ENCODE peak calls at places on chromosomes 7 and 10, in eight cellular contexts. One of them, this sample, is unnamed.

GRCh38 chr10:48608279-48608681 is 3.4 kb upstream of the ARHGAP22 start:
- DNase-seq in brain microvascular endothelial cell: no peak
- DNase-seq in RWPE1: peak; percentile 36
- DNase-seq in CD4-positive, alpha-beta memory T cell: peak; percentile 11
- DNase-seq in fibroblast of lung: no peak
- DNase-seq in aorta: no peak
- DNase-seq in psoas muscle: no peak
- DNase-seq in IMR-90: no peak
- DNase-seq in this sample: no peak

GRCh38 chr10:113893570-113893969 is 39.1 kb downstream of the NHLRC2 start:
- DNase-seq in brain microvascular endothelial cell: no peak
- DNase-seq in RWPE1: no peak
- DNase-seq in CD4-positive, alpha-beta memory T cell: no peak
- DNase-seq in fibroblast of lung: no peak
- DNase-seq in aorta: no peak
- DNase-seq in psoas muscle: no peak
- DNase-seq in IMR-90: no peak
- DNase-seq in this sample: no peak

GRCh38 chr10:17650416-17650815 is 6.5 kb downstream of the STAM start:
- DNase-seq in brain microvascular endothelial cell: no peak
- DNase-seq in RWPE1: no peak
- DNase-seq in CD4-positive, alpha-beta memory T cell: no peak
- DNase-seq in fibroblast of lung: no peak
- DNase-seq in aorta: no peak
- DNase-seq in psoas muscle: no peak
- DNase-seq in IMR-90: no peak
- DNase-seq in this sample: no peak

GRCh38 chr7:128791968-128792319 is at the start of gene CCDC136:
- DNase-seq in brain microvascular endothelial cell: no peak
- DNase-seq in RWPE1: no peak
- DNase-seq in CD4-positive, alpha-beta memory T cell: no peak
- DNase-seq in fibroblast of lung: peak; percentile 16
- DNase-seq in aorta: no peak
- DNase-seq in psoas muscle: no peak
- DNase-seq in IMR-90: peak; percentile 27
- DNase-seq in this sample: no peak

GRCh38 chr10:129863231-129863663 is 100.8 kb downstream of the EBF3 start:
- DNase-seq in brain microvascular endothelial cell: no peak
- DNase-seq in RWPE1: no peak
- DNase-seq in CD4-positive, alpha-beta memory T cell: no peak
- DNase-seq in fibroblast of lung: no peak
- DNase-seq in aorta: peak; percentile 63
- DNase-seq in psoas muscle: peak; percentile 47
- DNase-seq in IMR-90: no peak
- DNase-seq in this sample: peak; percentile 46

GRCh38 chr7:30880090-30880704 is 31.5 kb upstream of the AQP1 start:
- DNase-seq in brain microvascular endothelial cell: no peak
- DNase-seq in RWPE1: no peak
- DNase-seq in CD4-positive, alpha-beta memory T cell: no peak
- DNase-seq in fibroblast of lung: peak; percentile 40
- DNase-seq in aorta: no peak
- DNase-seq in psoas muscle: no peak
- DNase-seq in IMR-90: no peak
- DNase-seq in this sample: no peak

GRCh38 chr7:151115121-151115835 is 29.0 kb downstream of the AGAP3 start:
- DNase-seq in brain microvascular endothelial cell: no peak
- DNase-seq in RWPE1: no peak
- DNase-seq in CD4-positive, alpha-beta memory T cell: peak; percentile 25
- DNase-seq in fibroblast of lung: peak; percentile 41
- DNase-seq in aorta: no peak
- DNase-seq in psoas muscle: no peak
- DNase-seq in IMR-90: peak; percentile 28
- DNase-seq in this sample: no peak

GRCh38 chr10:103278862-103279298 is 1.9 kb downstream of the INA start:
- DNase-seq in brain microvascular endothelial cell: peak; percentile 24
- DNase-seq in RWPE1: peak; percentile 48
- DNase-seq in CD4-positive, alpha-beta memory T cell: peak; percentile 29
- DNase-seq in fibroblast of lung: peak; percentile 39
- DNase-seq in aorta: peak; percentile 88
- DNase-seq in psoas muscle: peak; percentile 65
- DNase-seq in IMR-90: peak; percentile 55
- DNase-seq in this sample: no peak

GRCh38 chr10:124221356-124222297 is 128.2 kb upstream of the CHST15 start:
- DNase-seq in brain microvascular endothelial cell: peak; percentile 15
- DNase-seq in RWPE1: no peak
- DNase-seq in CD4-positive, alpha-beta memory T cell: no peak
- DNase-seq in fibroblast of lung: peak; percentile 72
- DNase-seq in aorta: peak; percentile 57
- DNase-seq in psoas muscle: peak; percentile 15
- DNase-seq in IMR-90: no peak
- DNase-seq in this sample: no peak

GRCh38 chr10:33335800-33336605 is 1.5 kb upstream of the NRP1 start:
- DNase-seq in brain microvascular endothelial cell: peak; percentile 39
- DNase-seq in RWPE1: peak; percentile 50
- DNase-seq in CD4-positive, alpha-beta memory T cell: no peak
- DNase-seq in fibroblast of lung: peak; percentile 64
- DNase-seq in aorta: peak; percentile 86
- DNase-seq in psoas muscle: peak; percentile 82
- DNase-seq in IMR-90: peak; percentile 44
- DNase-seq in this sample: peak; percentile 84

GRCh38 chr10:33333260-33334169 is 952 bp downstream of the NRP1 start:
- DNase-seq in brain microvascular endothelial cell: peak; percentile 29
- DNase-seq in RWPE1: peak; percentile 44
- DNase-seq in CD4-positive, alpha-beta memory T cell: peak; percentile 37
- DNase-seq in fibroblast of lung: peak; percentile 34
- DNase-seq in aorta: no peak
- DNase-seq in psoas muscle: no peak
- DNase-seq in IMR-90: no peak
- DNase-seq in this sample: no peak

GRCh38 chr10:33335550-33335799 is 1.0 kb upstream of the NRP1 start:
- DNase-seq in brain microvascular endothelial cell: no peak
- DNase-seq in RWPE1: peak; percentile 36
- DNase-seq in CD4-positive, alpha-beta memory T cell: no peak
- DNase-seq in fibroblast of lung: no peak
- DNase-seq in aorta: no peak
- DNase-seq in psoas muscle: no peak
- DNase-seq in IMR-90: no peak
- DNase-seq in this sample: no peak

GRCh38 chr10:33334839-33335549 is 527 bp upstream of the NRP1 start:
- DNase-seq in brain microvascular endothelial cell: peak; percentile 84
- DNase-seq in RWPE1: peak; percentile 78
- DNase-seq in CD4-positive, alpha-beta memory T cell: peak; percentile 23
- DNase-seq in fibroblast of lung: peak; percentile 89
- DNase-seq in aorta: peak; percentile 92
- DNase-seq in psoas muscle: peak; percentile 86
- DNase-seq in IMR-90: peak; percentile 87
- DNase-seq in this sample: peak; percentile 90

GRCh38 chr10:33334170-33334838 is at the start of gene NRP1:
- DNase-seq in brain microvascular endothelial cell: peak; percentile 24
- DNase-seq in RWPE1: peak; percentile 40
- DNase-seq in CD4-positive, alpha-beta memory T cell: no peak
- DNase-seq in fibroblast of lung: peak; percentile 11
- DNase-seq in aorta: peak; percentile 79
- DNase-seq in psoas muscle: peak; percentile 67
- DNase-seq in IMR-90: no peak
- DNase-seq in this sample: peak; percentile 67
- H3K27ac ChIP-seq in brain microvascular endothelial cell: peak within 1 kb of the TSS; percentile 79
- H3K27ac ChIP-seq in RWPE1: peak within 1 kb of the TSS; percentile 94
- H3K27ac ChIP-seq in CD4-positive, alpha-beta memory T cell: no peak within 1 kb of the TSS
- H3K27ac ChIP-seq in fibroblast of lung: peak within 1 kb of the TSS; percentile 90
- H3K27ac ChIP-seq in aorta: peak within 1 kb of the TSS; percentile 36
- H3K27ac ChIP-seq in psoas muscle: peak within 1 kb of the TSS; percentile 85
- H3K27ac ChIP-seq in IMR-90: peak within 1 kb of the TSS; percentile 96
- H3K27ac ChIP-seq in this sample: peak within 1 kb of the TSS; percentile 74

GRCh38 chr7:96093435-96093834 is 228.5 kb downstream of the SLC25A13 start:
- DNase-seq in brain microvascular endothelial cell: peak; percentile 73
- DNase-seq in RWPE1: peak; percentile 44
- DNase-seq in CD4-positive, alpha-beta memory T cell: no peak
- DNase-seq in fibroblast of lung: peak; percentile 91
- DNase-seq in aorta: no peak
- DNase-seq in psoas muscle: no peak
- DNase-seq in IMR-90: peak; percentile 91
- DNase-seq in this sample: no peak
- H3K27ac ChIP-seq in brain microvascular endothelial cell: no peak overlapping the region
- H3K27ac ChIP-seq in RWPE1: no peak overlapping the region
- H3K27ac ChIP-seq in CD4-positive, alpha-beta memory T cell: no peak overlapping the region
- H3K27ac ChIP-seq in fibroblast of lung: peak overlapping the region; percentile 22
- H3K27ac ChIP-seq in aorta: no peak overlapping the region
- H3K27ac ChIP-seq in psoas muscle: no peak overlapping the region
- H3K27ac ChIP-seq in IMR-90: no peak overlapping the region
- H3K27ac ChIP-seq in this sample: no peak overlapping the region

DNA sequence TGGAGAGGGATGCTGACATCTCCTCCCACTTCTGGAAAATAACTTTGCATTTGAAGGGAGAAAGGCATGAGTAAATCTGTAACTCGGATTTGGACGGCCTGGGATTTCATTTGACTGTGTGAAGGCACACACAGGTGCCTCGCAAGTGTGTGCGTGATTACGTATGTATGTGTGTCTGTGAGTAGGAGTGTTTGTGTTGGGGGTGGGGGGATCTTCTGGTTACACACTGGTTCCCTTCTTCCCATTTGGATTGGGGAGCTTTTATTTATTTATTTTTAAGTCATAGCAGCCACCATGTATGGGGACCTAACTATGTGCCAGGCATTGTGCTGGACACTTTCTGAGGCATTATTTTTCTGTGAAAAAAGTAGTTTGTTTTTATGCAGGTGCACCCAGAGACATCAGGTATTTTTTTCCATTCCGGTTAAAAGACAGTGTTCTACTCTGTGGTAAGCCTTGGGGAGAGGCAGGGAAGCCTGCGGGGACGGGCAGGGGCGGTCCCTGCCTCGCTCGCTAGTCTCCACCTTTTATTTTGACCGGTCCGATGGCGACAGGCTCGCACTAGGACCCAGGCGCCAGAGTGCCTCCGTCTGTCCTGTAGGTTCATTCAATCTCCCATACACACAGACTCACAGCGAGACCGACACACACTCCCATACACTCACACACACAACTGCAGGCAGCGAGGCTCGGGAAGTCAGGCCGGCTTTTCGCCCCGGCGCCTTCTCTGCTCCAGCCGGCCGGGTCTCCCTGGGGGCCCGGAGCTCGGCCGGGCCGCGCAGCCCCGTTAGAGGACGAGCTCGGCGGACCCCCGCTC is at the start of gene MXI1:
- DNase-seq in brain microvascular endothelial cell: peak; percentile 90
- DNase-seq in RWPE1: peak; percentile 82
- DNase-seq in CD4-positive, alpha-beta memory T cell: peak; percentile 36
- DNase-seq in fibroblast of lung: peak; percentile 85
- DNase-seq in aorta: peak; percentile 88
- DNase-seq in psoas muscle: peak; percentile 78
- DNase-seq in IMR-90: peak; percentile 82
- DNase-seq in this sample: peak; percentile 87
- H3K27ac ChIP-seq in brain microvascular endothelial cell: no peak within 1 kb of the TSS
- H3K27ac ChIP-seq in RWPE1: peak within 1 kb of the TSS; percentile 90
- H3K27ac ChIP-seq in CD4-positive, alpha-beta memory T cell: peak within 1 kb of the TSS; percentile 55
- H3K27ac ChIP-seq in fibroblast of lung: peak within 1 kb of the TSS; percentile 23
- H3K27ac ChIP-seq in aorta: peak within 1 kb of the TSS; percentile 5
- H3K27ac ChIP-seq in psoas muscle: peak within 1 kb of the TSS; percentile 98
- H3K27ac ChIP-seq in IMR-90: peak within 1 kb of the TSS; percentile 39
- H3K27ac ChIP-seq in this sample: peak within 1 kb of the TSS; percentile 94

GRCh38 chr7:139660317-139661042 is 117.3 kb downstream of the HIPK2 start:
- DNase-seq in brain microvascular endothelial cell: no peak
- DNase-seq in RWPE1: no peak
- DNase-seq in CD4-positive, alpha-beta memory T cell: no peak
- DNase-seq in fibroblast of lung: peak; percentile 65
- DNase-seq in aorta: no peak
- DNase-seq in psoas muscle: no peak
- DNase-seq in IMR-90: no peak
- DNase-seq in this sample: no peak
- H3K27ac ChIP-seq in brain microvascular endothelial cell: no peak overlapping the region
- H3K27ac ChIP-seq in RWPE1: no peak overlapping the region
- H3K27ac ChIP-seq in CD4-positive, alpha-beta memory T cell: no peak overlapping the region
- H3K27ac ChIP-seq in fibroblast of lung: no peak overlapping the region
- H3K27ac ChIP-seq in aorta: no peak overlapping the region
- H3K27ac ChIP-seq in psoas muscle: peak overlapping the region; percentile 58
- H3K27ac ChIP-seq in IMR-90: no peak overlapping the region
- H3K27ac ChIP-seq in this sample: peak overlapping the region; percentile 19

DNA sequence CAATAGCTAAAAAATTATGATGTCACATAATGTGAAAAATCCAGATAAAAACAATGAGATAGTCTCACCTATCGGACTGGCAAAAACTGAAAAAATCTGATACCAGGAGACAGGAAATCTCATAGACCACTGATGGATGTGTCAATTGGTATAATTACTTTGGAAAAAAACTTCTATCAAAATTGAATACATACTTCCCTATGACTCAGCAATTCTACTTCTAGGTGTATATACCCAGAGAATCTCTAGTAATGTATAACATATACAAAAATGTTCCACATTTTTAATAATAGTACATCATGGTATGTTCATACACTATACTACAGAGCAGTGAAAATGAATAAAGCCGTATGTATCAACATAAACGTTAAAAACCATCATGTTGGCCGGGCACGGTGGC is 34.9 kb downstream of the SHTN1 start:
- DNase-seq in brain microvascular endothelial cell: no peak
- DNase-seq in RWPE1: no peak
- DNase-seq in CD4-positive, alpha-beta memory T cell: no peak
- DNase-seq in fibroblast of lung: no peak
- DNase-seq in aorta: no peak
- DNase-seq in psoas muscle: no peak
- DNase-seq in IMR-90: no peak
- DNase-seq in this sample: no peak
- H3K27ac ChIP-seq in brain microvascular endothelial cell: no peak overlapping the region
- H3K27ac ChIP-seq in RWPE1: no peak overlapping the region
- H3K27ac ChIP-seq in CD4-positive, alpha-beta memory T cell: no peak overlapping the region
- H3K27ac ChIP-seq in fibroblast of lung: no peak overlapping the region
- H3K27ac ChIP-seq in aorta: no peak overlapping the region
- H3K27ac ChIP-seq in psoas muscle: no peak overlapping the region
- H3K27ac ChIP-seq in IMR-90: no peak overlapping the region
- H3K27ac ChIP-seq in this sample: no peak overlapping the region

DNA sequence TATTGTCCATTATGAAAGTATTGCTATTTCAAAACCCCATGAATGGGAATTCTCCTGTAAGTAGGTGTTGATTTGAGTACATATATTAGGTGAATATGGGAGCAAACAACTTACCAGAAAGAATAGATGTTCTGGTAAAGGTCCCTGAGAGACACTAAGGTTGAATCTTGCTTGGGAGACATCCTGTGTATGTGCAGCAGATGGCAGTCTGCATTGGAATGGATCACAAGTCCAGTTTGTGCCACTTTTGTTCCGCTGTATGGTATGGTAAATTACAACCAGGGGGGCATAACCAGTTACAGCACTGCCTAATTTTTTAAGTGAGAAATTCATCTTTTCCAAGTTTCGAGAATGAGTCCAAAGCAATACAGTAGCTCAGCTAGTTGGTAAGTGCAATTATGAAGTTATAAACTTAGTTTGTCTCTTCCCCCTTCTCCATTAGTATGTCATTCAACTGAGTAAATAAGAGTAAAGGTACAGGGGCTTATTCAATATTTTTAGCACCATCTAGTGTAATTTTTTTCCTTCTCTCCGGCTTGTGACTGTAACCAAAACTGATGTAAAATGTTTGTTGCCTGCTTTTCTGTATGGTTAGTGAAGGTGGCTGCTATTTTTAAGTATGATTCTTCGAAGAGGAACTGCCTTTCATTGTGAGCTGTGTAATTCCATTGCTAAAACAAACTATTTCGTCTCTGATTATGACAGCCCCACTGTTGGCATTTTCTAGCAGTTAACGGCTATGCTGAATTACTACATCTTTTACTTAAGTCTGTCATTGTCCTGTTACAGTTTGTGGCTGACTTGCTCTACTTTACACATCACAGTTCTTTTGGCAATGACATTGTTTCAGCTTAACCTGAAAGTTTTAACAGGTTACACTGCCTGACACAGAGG is 2.8 kb downstream of the MCU start:
- DNase-seq in brain microvascular endothelial cell: no peak
- DNase-seq in RWPE1: peak; percentile 38
- DNase-seq in CD4-positive, alpha-beta memory T cell: no peak
- DNase-seq in fibroblast of lung: peak; percentile 48
- DNase-seq in aorta: no peak
- DNase-seq in psoas muscle: no peak
- DNase-seq in IMR-90: peak; percentile 65
- DNase-seq in this sample: no peak
- H3K27ac ChIP-seq in brain microvascular endothelial cell: no peak overlapping the region
- H3K27ac ChIP-seq in RWPE1: no peak overlapping the region
- H3K27ac ChIP-seq in CD4-positive, alpha-beta memory T cell: no peak overlapping the region
- H3K27ac ChIP-seq in fibroblast of lung: no peak overlapping the region
- H3K27ac ChIP-seq in aorta: no peak overlapping the region
- H3K27ac ChIP-seq in psoas muscle: peak overlapping the region; percentile 59
- H3K27ac ChIP-seq in IMR-90: no peak overlapping the region
- H3K27ac ChIP-seq in this sample: no peak overlapping the region

This sample was measured in sigmoid colon.